ENCODE peak calls at places on chromosomes 12 and 14, in seven cellular contexts. One of them, this sample, is unnamed.

GRCh38 chr12:74119811-74120362 is 417.7 kb upstream of the ATXN7L3B start:
- DNase-seq in HepG2: no peak
- DNase-seq in GM12878: no peak
- DNase-seq in K562: no peak
- DNase-seq in GM12891: no peak
- DNase-seq in SK-N-SH: no peak
- DNase-seq in H1: no peak
- DNase-seq in this sample: no peak

GRCh38 chr14:63308723-63309317 is 9.9 kb downstream of the GPHB5 start:
- DNase-seq in SK-N-SH: peak; percentile 12
- DNase-seq in H1: peak; percentile 64
- DNase-seq in HepG2: peak; percentile 40
- DNase-seq in GM12891: no peak
- DNase-seq in GM12878: no peak
- DNase-seq in K562: peak; percentile 10
- DNase-seq in this sample: no peak

GRCh38 chr12:47931187-47931586 is 26.4 kb upstream of the VDR start:
- DNase-seq in H1: no peak
- DNase-seq in GM12878: no peak
- DNase-seq in K562: no peak
- DNase-seq in HepG2: no peak
- DNase-seq in SK-N-SH: no peak
- DNase-seq in GM12891: no peak
- DNase-seq in this sample: no peak

GRCh38 chr12:81517296-81517695 is 241.9 kb downstream of the PPFIA2 start:
- DNase-seq in SK-N-SH: no peak
- DNase-seq in GM12891: no peak
- DNase-seq in GM12878: no peak
- DNase-seq in H1: no peak
- DNase-seq in K562: no peak
- DNase-seq in HepG2: no peak
- DNase-seq in this sample: no peak

GRCh38 chr14:65277580-65278270 is 134.8 kb upstream of the FUT8 start:
- DNase-seq in H1: no peak
- DNase-seq in GM12878: no peak
- DNase-seq in HepG2: no peak
- DNase-seq in SK-N-SH: no peak
- DNase-seq in GM12891: no peak
- DNase-seq in K562: no peak
- DNase-seq in this sample: no peak

GRCh38 chr12:52023182-52023975 is 16.6 kb downstream of the TAMALIN start:
- DNase-seq in HepG2: peak; percentile 59
- DNase-seq in H1: peak; percentile 99
- DNase-seq in K562: peak; percentile 92
- DNase-seq in GM12878: no peak
- DNase-seq in SK-N-SH: peak; percentile 96
- DNase-seq in GM12891: peak; percentile 95
- DNase-seq in this sample: peak; percentile 94

GRCh38 chr12:6452245-6452731 is 446 bp downstream of the TAPBPL start:
- DNase-seq in K562: no peak
- DNase-seq in H1: peak; percentile 54
- DNase-seq in SK-N-SH: peak; percentile 54
- DNase-seq in HepG2: no peak
- DNase-seq in GM12891: no peak
- DNase-seq in GM12878: no peak
- DNase-seq in this sample: no peak

GRCh38 chr12:12985817-12986408 is 14.2 kb downstream of the HEBP1 start:
- DNase-seq in K562: peak; percentile 26
- DNase-seq in H1: peak; percentile 70
- DNase-seq in HepG2: peak; percentile 11
- DNase-seq in GM12878: no peak
- DNase-seq in GM12891: no peak
- DNase-seq in SK-N-SH: peak; percentile 31
- DNase-seq in this sample: no peak

GRCh38 chr14:44404021-44404420 is 103.1 kb downstream of the FSCB start:
- DNase-seq in GM12878: no peak
- DNase-seq in GM12891: no peak
- DNase-seq in K562: no peak
- DNase-seq in H1: no peak
- DNase-seq in HepG2: no peak
- DNase-seq in SK-N-SH: no peak
- DNase-seq in this sample: no peak
- TF ChIP-seq TAF1 in GM12878: no peak
- TF ChIP-seq TAF1 in GM12891: no peak
- TF ChIP-seq TAF1 in K562: no peak
- TF ChIP-seq TAF1 in H1: no peak
- TF ChIP-seq TAF1 in HepG2: no peak
- TF ChIP-seq TAF1 in SK-N-SH: no peak
- TF ChIP-seq TAF1 in this sample: no peak

GRCh38 chr12:108610856-108611605 is 13.1 kb upstream of the TMEM119 start:
- DNase-seq in HepG2: no peak
- DNase-seq in H1: no peak
- DNase-seq in GM12891: no peak
- DNase-seq in K562: no peak
- DNase-seq in GM12878: no peak
- DNase-seq in SK-N-SH: no peak
- DNase-seq in this sample: no peak
- TF ChIP-seq TAF1 in HepG2: no peak
- TF ChIP-seq TAF1 in H1: no peak
- TF ChIP-seq TAF1 in GM12891: no peak
- TF ChIP-seq TAF1 in K562: no peak
- TF ChIP-seq TAF1 in GM12878: no peak
- TF ChIP-seq TAF1 in SK-N-SH: no peak
- TF ChIP-seq TAF1 in this sample: no peak

GRCh38 chr12:123401753-123402683 is 18.1 kb downstream of the KMT5A start:
- DNase-seq in HepG2: no peak
- DNase-seq in GM12891: no peak
- DNase-seq in K562: no peak
- DNase-seq in H1: peak; percentile 76
- DNase-seq in SK-N-SH: no peak
- DNase-seq in GM12878: no peak
- DNase-seq in this sample: no peak
- TF ChIP-seq TAF1 in HepG2: no peak
- TF ChIP-seq TAF1 in GM12891: no peak
- TF ChIP-seq TAF1 in K562: no peak
- TF ChIP-seq TAF1 in H1: no peak
- TF ChIP-seq TAF1 in SK-N-SH: no peak
- TF ChIP-seq TAF1 in GM12878: no peak
- TF ChIP-seq TAF1 in this sample: no peak

DNA sequence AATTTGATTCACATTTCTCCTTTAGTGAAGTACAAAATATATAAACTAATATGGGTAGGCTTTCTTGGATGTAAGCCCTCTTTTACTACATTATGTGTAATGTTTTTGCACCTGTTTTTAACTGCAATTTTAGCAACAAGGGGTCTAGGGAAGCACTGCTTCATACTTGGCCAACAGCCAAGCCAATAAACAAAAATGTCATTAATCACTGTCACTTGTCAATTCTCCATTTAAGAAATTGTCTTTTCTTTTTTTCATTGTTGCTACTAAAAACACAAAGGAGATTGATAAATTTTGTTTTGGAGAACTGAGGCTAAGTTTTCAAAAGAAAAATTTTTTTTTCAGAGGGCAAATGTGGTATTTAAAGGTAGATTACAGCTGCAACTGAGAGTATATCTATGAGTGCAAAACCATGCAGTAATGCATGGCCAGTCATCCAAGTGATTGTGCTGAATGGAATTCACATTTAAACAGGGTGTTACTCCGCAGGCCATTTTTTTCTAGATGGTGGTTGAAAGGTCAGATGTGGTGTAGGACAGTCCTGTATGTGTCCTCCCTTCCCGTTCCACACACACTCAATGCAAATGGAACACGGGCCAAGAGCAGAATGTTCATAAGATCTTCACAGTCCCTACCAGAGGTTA is 503.0 kb upstream of the LMO3 start:
- DNase-seq in K562: no peak
- DNase-seq in SK-N-SH: no peak
- DNase-seq in GM12878: no peak
- DNase-seq in H1: no peak
- DNase-seq in GM12891: no peak
- DNase-seq in HepG2: no peak
- DNase-seq in this sample: no peak
- TF ChIP-seq TAF1 in K562: no peak
- TF ChIP-seq TAF1 in SK-N-SH: no peak
- TF ChIP-seq TAF1 in GM12878: no peak
- TF ChIP-seq TAF1 in H1: no peak
- TF ChIP-seq TAF1 in GM12891: no peak
- TF ChIP-seq TAF1 in HepG2: no peak
- TF ChIP-seq TAF1 in this sample: no peak

GRCh38 chr14:76920572-76921175 is 94.5 kb downstream of the LRRC74A start:
- DNase-seq in GM12891: no peak
- DNase-seq in HepG2: no peak
- DNase-seq in H1: no peak
- DNase-seq in SK-N-SH: peak; percentile 69
- DNase-seq in GM12878: no peak
- DNase-seq in K562: no peak
- DNase-seq in this sample: no peak
- TF ChIP-seq TAF1 in GM12891: no peak
- TF ChIP-seq TAF1 in HepG2: no peak
- TF ChIP-seq TAF1 in H1: no peak
- TF ChIP-seq TAF1 in SK-N-SH: no peak
- TF ChIP-seq TAF1 in GM12878: no peak
- TF ChIP-seq TAF1 in K562: no peak
- TF ChIP-seq TAF1 in this sample: no peak

GRCh38 chr12:27297576-27297975 is 35.1 kb upstream of the BMAL2 start:
- DNase-seq in GM12891: no peak
- DNase-seq in SK-N-SH: no peak
- DNase-seq in H1: no peak
- DNase-seq in HepG2: no peak
- DNase-seq in GM12878: no peak
- DNase-seq in K562: no peak
- DNase-seq in this sample: no peak
- TF ChIP-seq TAF1 in GM12891: no peak
- TF ChIP-seq TAF1 in SK-N-SH: no peak
- TF ChIP-seq TAF1 in H1: no peak
- TF ChIP-seq TAF1 in HepG2: no peak
- TF ChIP-seq TAF1 in GM12878: no peak
- TF ChIP-seq TAF1 in K562: no peak
- TF ChIP-seq TAF1 in this sample: no peak

GRCh38 chr12:120540445-120540844 is 6.3 kb downstream of the RNF10 start:
- DNase-seq in GM12891: no peak
- DNase-seq in K562: peak; percentile 78
- DNase-seq in GM12878: no peak
- DNase-seq in SK-N-SH: no peak
- DNase-seq in HepG2: no peak
- DNase-seq in H1: no peak
- DNase-seq in this sample: no peak
- TF ChIP-seq TAF1 in GM12891: no peak
- TF ChIP-seq TAF1 in K562: no peak
- TF ChIP-seq TAF1 in GM12878: no peak
- TF ChIP-seq TAF1 in SK-N-SH: no peak
- TF ChIP-seq TAF1 in HepG2: no peak
- TF ChIP-seq TAF1 in H1: no peak
- TF ChIP-seq TAF1 in this sample: no peak

GRCh38 chr12:15346488-15346887 is 24.2 kb downstream of the PTPRO start:
- DNase-seq in SK-N-SH: no peak
- DNase-seq in K562: no peak
- DNase-seq in HepG2: no peak
- DNase-seq in H1: no peak
- DNase-seq in GM12878: no peak
- DNase-seq in GM12891: no peak
- DNase-seq in this sample: no peak
- TF ChIP-seq TAF1 in SK-N-SH: no peak
- TF ChIP-seq TAF1 in K562: no peak
- TF ChIP-seq TAF1 in HepG2: no peak
- TF ChIP-seq TAF1 in H1: no peak
- TF ChIP-seq TAF1 in GM12878: no peak
- TF ChIP-seq TAF1 in GM12891: no peak
- TF ChIP-seq TAF1 in this sample: no peak

GRCh38 chr12:117262749-117263148 is 72.5 kb upstream of the FBXO21 start:
- DNase-seq in GM12878: no peak
- DNase-seq in SK-N-SH: no peak
- DNase-seq in HepG2: no peak
- DNase-seq in GM12891: no peak
- DNase-seq in K562: no peak
- DNase-seq in H1: no peak
- DNase-seq in this sample: no peak

GRCh38 chr12:117255386-117255785 is 65.1 kb upstream of the FBXO21 start:
- DNase-seq in K562: no peak
- DNase-seq in H1: no peak
- DNase-seq in HepG2: no peak
- DNase-seq in GM12891: no peak
- DNase-seq in SK-N-SH: no peak
- DNase-seq in GM12878: no peak
- DNase-seq in this sample: no peak

GRCh38 chr12:117261267-117261666 is 71.0 kb upstream of the FBXO21 start:
- DNase-seq in GM12878: no peak
- DNase-seq in HepG2: no peak
- DNase-seq in K562: no peak
- DNase-seq in SK-N-SH: no peak
- DNase-seq in H1: no peak
- DNase-seq in GM12891: no peak
- DNase-seq in this sample: no peak
- TF ChIP-seq TAF1 in GM12878: no peak
- TF ChIP-seq TAF1 in HepG2: no peak
- TF ChIP-seq TAF1 in K562: no peak
- TF ChIP-seq TAF1 in SK-N-SH: no peak
- TF ChIP-seq TAF1 in H1: no peak
- TF ChIP-seq TAF1 in GM12891: no peak
- TF ChIP-seq TAF1 in this sample: no peak

This sample was measured in GM12892.